ENCODE peak calls at places on chromosomes 2 and 18, in five cellular contexts. One of them, this sample, is unnamed.

GRCh38 chr2:43227830-43228280 is 1.4 kb upstream of the ZFP36L2 start:
- DNase-seq in NCI-H1105: no peak
- DNase-seq in GM12891: no peak
- DNase-seq in stromal cell of bone marrow: no peak
- DNase-seq in DMS153: peak
- DNase-seq in this sample: peak

GRCh38 chr2:37599688-37600525 is 71.5 kb downstream of the CDC42EP3 start:
- DNase-seq in NCI-H1105: no peak
- DNase-seq in stromal cell of bone marrow: no peak
- DNase-seq in DMS153: no peak
- DNase-seq in GM12891: no peak
- DNase-seq in this sample: no peak

GRCh38 chr2:9666306-9666705 is 35.5 kb upstream of the YWHAQ start:
- DNase-seq in NCI-H1105: no peak
- DNase-seq in DMS153: no peak
- DNase-seq in stromal cell of bone marrow: no peak
- DNase-seq in GM12891: no peak
- DNase-seq in this sample: no peak

GRCh38 chr2:44951714-44952113 is 10.2 kb downstream of the SIX3 start:
- DNase-seq in NCI-H1105: no peak
- DNase-seq in GM12891: no peak
- DNase-seq in DMS153: no peak
- DNase-seq in stromal cell of bone marrow: no peak
- DNase-seq in this sample: no peak

GRCh38 chr2:443754-444153 is 155.9 kb upstream of the ALKAL2 start:
- DNase-seq in stromal cell of bone marrow: no peak
- DNase-seq in GM12891: no peak
- DNase-seq in DMS153: no peak
- DNase-seq in NCI-H1105: no peak
- DNase-seq in this sample: no peak

GRCh38 chr2:238670341-238670681 is 177.6 kb upstream of the TWIST2 start:
- DNase-seq in stromal cell of bone marrow: no peak
- DNase-seq in DMS153: no peak
- DNase-seq in GM12891: no peak
- DNase-seq in NCI-H1105: no peak
- DNase-seq in this sample: no peak

GRCh38 chr2:98854675-98855074 is 81.3 kb downstream of the CRACDL start:
- DNase-seq in DMS153: no peak
- DNase-seq in NCI-H1105: no peak
- DNase-seq in GM12891: no peak
- DNase-seq in stromal cell of bone marrow: no peak
- DNase-seq in this sample: no peak

GRCh38 chr18:62017618-62018017 is 124.8 kb upstream of the RNF152 start:
- DNase-seq in stromal cell of bone marrow: no peak
- DNase-seq in GM12891: no peak
- DNase-seq in DMS153: no peak
- DNase-seq in NCI-H1105: no peak
- DNase-seq in this sample: no peak

GRCh38 chr18:52748343-52748742 is 408.3 kb downstream of the DCC start:
- DNase-seq in DMS153: no peak
- DNase-seq in NCI-H1105: no peak
- DNase-seq in GM12891: no peak
- DNase-seq in stromal cell of bone marrow: no peak
- DNase-seq in this sample: no peak